ENCODE peak calls at places on chromosomes 16 and 17, in five cellular contexts. One of them, this sample, is unnamed.

GRCh38 chr17:9360610-9361571 is 214.7 kb downstream of the STX8 start:
- DNase-seq in SK-N-SH: no peak
- DNase-seq in sigmoid colon: peak; percentile 68
- DNase-seq in breast epithelium: no peak
- DNase-seq in endothelial cell of umbilical vein: no peak
- DNase-seq in this sample: no peak

GRCh38 chr17:227581-228222 is 46.3 kb upstream of the DOC2B start:
- DNase-seq in sigmoid colon: no peak
- DNase-seq in SK-N-SH: no peak
- DNase-seq in endothelial cell of umbilical vein: no peak
- DNase-seq in breast epithelium: no peak
- DNase-seq in this sample: no peak

GRCh38 chr16:79381552-79382042 is 218.9 kb downstream of the MAF start:
- DNase-seq in SK-N-SH: no peak
- DNase-seq in sigmoid colon: no peak
- DNase-seq in breast epithelium: no peak
- DNase-seq in endothelial cell of umbilical vein: no peak
- DNase-seq in this sample: no peak

GRCh38 chr16:10992797-10993196 is 48.4 kb downstream of the CLEC16A start:
- DNase-seq in endothelial cell of umbilical vein: peak; percentile 21
- DNase-seq in breast epithelium: no peak
- DNase-seq in sigmoid colon: no peak
- DNase-seq in SK-N-SH: no peak
- DNase-seq in this sample: no peak

GRCh38 chr17:38735161-38735997 is 5.2 kb downstream of the CISD3 start:
- DNase-seq in sigmoid colon: no peak
- DNase-seq in SK-N-SH: peak; percentile 92
- DNase-seq in endothelial cell of umbilical vein: no peak
- DNase-seq in breast epithelium: no peak
- DNase-seq in this sample: peak; percentile 49

GRCh38 chr17:27552467-27552779 is 78.6 kb upstream of the LGALS9 start:
- DNase-seq in sigmoid colon: no peak
- DNase-seq in breast epithelium: no peak
- DNase-seq in endothelial cell of umbilical vein: peak; percentile 49
- DNase-seq in SK-N-SH: no peak
- DNase-seq in this sample: no peak

GRCh38 chr17:39629894-39630293 is 3.1 kb downstream of the PPP1R1B start:
- DNase-seq in sigmoid colon: no peak
- DNase-seq in breast epithelium: no peak
- DNase-seq in SK-N-SH: no peak
- DNase-seq in endothelial cell of umbilical vein: no peak
- DNase-seq in this sample: peak; percentile 89

GRCh38 chr17:73628642-73629552 is 15.3 kb downstream of the SDK2 start:
- DNase-seq in SK-N-SH: no peak
- DNase-seq in sigmoid colon: no peak
- DNase-seq in endothelial cell of umbilical vein: no peak
- DNase-seq in breast epithelium: no peak
- DNase-seq in this sample: no peak

GRCh38 chr17:77542551-77543490 is 402.1 kb downstream of the SEC14L1 start:
- DNase-seq in sigmoid colon: peak; percentile 93
- DNase-seq in breast epithelium: peak; percentile 79
- DNase-seq in endothelial cell of umbilical vein: peak; percentile 71
- DNase-seq in SK-N-SH: peak; percentile 94
- DNase-seq in this sample: peak; percentile 61

GRCh38 chr17:40179923-40180659 is 2.8 kb downstream of the RAPGEFL1 start:
- DNase-seq in sigmoid colon: no peak
- DNase-seq in endothelial cell of umbilical vein: no peak
- DNase-seq in breast epithelium: no peak
- DNase-seq in SK-N-SH: no peak
- DNase-seq in this sample: no peak

GRCh38 chr16:49575352-49576172 is 202.0 kb downstream of the C16orf78 start:
- DNase-seq in SK-N-SH: no peak
- DNase-seq in endothelial cell of umbilical vein: no peak
- DNase-seq in sigmoid colon: no peak
- DNase-seq in breast epithelium: no peak
- DNase-seq in this sample: no peak

GRCh38 chr17:1852327-1852726 is 22.5 kb downstream of the RPA1 start:
- DNase-seq in SK-N-SH: no peak
- DNase-seq in breast epithelium: no peak
- DNase-seq in sigmoid colon: no peak
- DNase-seq in endothelial cell of umbilical vein: no peak
- DNase-seq in this sample: no peak

GRCh38 chr16:47657977-47658376 is 196.8 kb downstream of the PHKB start:
- DNase-seq in breast epithelium: no peak
- DNase-seq in sigmoid colon: no peak
- DNase-seq in SK-N-SH: no peak
- DNase-seq in endothelial cell of umbilical vein: no peak
- DNase-seq in this sample: no peak

GRCh38 chr16:47461598-47462266 is 601 bp downstream of the PHKB start:
- DNase-seq in endothelial cell of umbilical vein: peak; percentile 71
- DNase-seq in SK-N-SH: peak; percentile 17
- DNase-seq in breast epithelium: no peak
- DNase-seq in sigmoid colon: no peak
- DNase-seq in this sample: peak; percentile 69

GRCh38 chr17:18962494-18962815 is 10.5 kb downstream of the SLC5A10 start:
- DNase-seq in SK-N-SH: no peak
- DNase-seq in breast epithelium: no peak
- DNase-seq in sigmoid colon: no peak
- DNase-seq in endothelial cell of umbilical vein: no peak
- DNase-seq in this sample: no peak

GRCh38 chr17:13334374-13334773 is 267.4 kb downstream of the HS3ST3A1 start:
- DNase-seq in SK-N-SH: no peak
- DNase-seq in breast epithelium: no peak
- DNase-seq in endothelial cell of umbilical vein: no peak
- DNase-seq in sigmoid colon: no peak
- DNase-seq in this sample: no peak

GRCh38 chr17:1495265-1495664 is 2.8 kb upstream of the MYO1C start:
- DNase-seq in endothelial cell of umbilical vein: no peak
- DNase-seq in breast epithelium: peak; percentile 97
- DNase-seq in sigmoid colon: peak; percentile 90
- DNase-seq in SK-N-SH: no peak
- DNase-seq in this sample: no peak

GRCh38 chr16:10965440-10966039 is 21.2 kb downstream of the CLEC16A start:
- DNase-seq in endothelial cell of umbilical vein: no peak
- DNase-seq in SK-N-SH: no peak
- DNase-seq in sigmoid colon: no peak
- DNase-seq in breast epithelium: no peak
- DNase-seq in this sample: no peak

GRCh38 chr17:45747907-45748306 is 36.2 kb upstream of the CRHR1 start:
- DNase-seq in endothelial cell of umbilical vein: no peak
- DNase-seq in sigmoid colon: peak; percentile 48
- DNase-seq in breast epithelium: no peak
- DNase-seq in SK-N-SH: no peak
- DNase-seq in this sample: no peak

GRCh38 chr16:66933776-66934137 is 445 bp downstream of the CIAO2B start:
- DNase-seq in sigmoid colon: no peak
- DNase-seq in SK-N-SH: no peak
- DNase-seq in endothelial cell of umbilical vein: no peak
- DNase-seq in breast epithelium: no peak
- DNase-seq in this sample: no peak

GRCh38 chr16:31223044-31223443 is 6.1 kb upstream of the PYDC1 start:
- DNase-seq in sigmoid colon: no peak
- DNase-seq in breast epithelium: no peak
- DNase-seq in SK-N-SH: no peak
- DNase-seq in endothelial cell of umbilical vein: no peak
- DNase-seq in this sample: no peak

GRCh38 chr17:40522961-40523310 is 21.5 kb upstream of the TNS4 start:
- DNase-seq in breast epithelium: no peak
- DNase-seq in endothelial cell of umbilical vein: no peak
- DNase-seq in sigmoid colon: no peak
- DNase-seq in SK-N-SH: no peak
- DNase-seq in this sample: no peak

GRCh38 chr16:48526058-48526957 is 83.7 kb downstream of the N4BP1 start:
- DNase-seq in breast epithelium: no peak
- DNase-seq in sigmoid colon: peak; percentile 47
- DNase-seq in SK-N-SH: no peak
- DNase-seq in endothelial cell of umbilical vein: no peak
- DNase-seq in this sample: peak; percentile 17

GRCh38 chr16:12096828-12097522 is 120.4 kb downstream of the SNX29 start:
- DNase-seq in sigmoid colon: no peak
- DNase-seq in breast epithelium: no peak
- DNase-seq in SK-N-SH: no peak
- DNase-seq in endothelial cell of umbilical vein: no peak
- DNase-seq in this sample: no peak

GRCh38 chr16:12794486-12795399 is 8.9 kb downstream of the CPPED1 start:
- DNase-seq in breast epithelium: no peak
- DNase-seq in endothelial cell of umbilical vein: no peak
- DNase-seq in SK-N-SH: no peak
- DNase-seq in sigmoid colon: no peak
- DNase-seq in this sample: no peak

GRCh38 chr17:81703747-81704654 is 834 bp downstream of the MRPL12 start:
- DNase-seq in breast epithelium: no peak
- DNase-seq in sigmoid colon: no peak
- DNase-seq in endothelial cell of umbilical vein: no peak
- DNase-seq in SK-N-SH: no peak
- DNase-seq in this sample: no peak

GRCh38 chr17:34542700-34543336 is 36.6 kb upstream of the TMEM132E start:
- DNase-seq in SK-N-SH: peak; percentile 47
- DNase-seq in sigmoid colon: no peak
- DNase-seq in breast epithelium: no peak
- DNase-seq in endothelial cell of umbilical vein: peak; percentile 25
- DNase-seq in this sample: peak; percentile 38

GRCh38 chr17:27494192-27495091 is 38.2 kb downstream of the KSR1 start:
- DNase-seq in SK-N-SH: no peak
- DNase-seq in sigmoid colon: peak; percentile 83
- DNase-seq in breast epithelium: peak; percentile 85
- DNase-seq in endothelial cell of umbilical vein: peak; percentile 30
- DNase-seq in this sample: no peak

GRCh38 chr17:70804161-70804560 is 634.8 kb downstream of the KCNJ2 start:
- DNase-seq in sigmoid colon: no peak
- DNase-seq in breast epithelium: no peak
- DNase-seq in SK-N-SH: no peak
- DNase-seq in endothelial cell of umbilical vein: no peak
- DNase-seq in this sample: no peak

GRCh38 chr17:31688704-31689103 is 170.3 kb downstream of the COPRS start:
- DNase-seq in SK-N-SH: no peak
- DNase-seq in breast epithelium: no peak
- DNase-seq in endothelial cell of umbilical vein: no peak
- DNase-seq in sigmoid colon: no peak
- DNase-seq in this sample: no peak

GRCh38 chr16:89958068-89958467 is 9.5 kb downstream of the DEF8 start:
- DNase-seq in endothelial cell of umbilical vein: peak; percentile 43
- DNase-seq in breast epithelium: no peak
- DNase-seq in sigmoid colon: no peak
- DNase-seq in SK-N-SH: peak; percentile 93
- DNase-seq in this sample: peak; percentile 34

GRCh38 chr16:9235837-9236236 is 144.4 kb downstream of the HAPSTR1 start:
- DNase-seq in endothelial cell of umbilical vein: no peak
- DNase-seq in SK-N-SH: no peak
- DNase-seq in sigmoid colon: no peak
- DNase-seq in breast epithelium: no peak
- DNase-seq in this sample: no peak

GRCh38 chr17:16377804-16378400 is 3.0 kb upstream of the UBB start:
- DNase-seq in SK-N-SH: no peak
- DNase-seq in sigmoid colon: no peak
- DNase-seq in endothelial cell of umbilical vein: peak; percentile 50
- DNase-seq in breast epithelium: no peak
- DNase-seq in this sample: no peak
- TF ChIP-seq POLR2AphosphoS5 in SK-N-SH: no peak
- TF ChIP-seq POLR2AphosphoS5 in sigmoid colon: no peak
- TF ChIP-seq POLR2AphosphoS5 in endothelial cell of umbilical vein: no peak
- TF ChIP-seq POLR2AphosphoS5 in breast epithelium: no peak
- TF ChIP-seq POLR2AphosphoS5 in this sample: no peak

GRCh38 chr17:69502488-69502887 is 88.0 kb downstream of the MAP2K6 start:
- DNase-seq in breast epithelium: no peak
- DNase-seq in sigmoid colon: no peak
- DNase-seq in endothelial cell of umbilical vein: no peak
- DNase-seq in SK-N-SH: no peak
- DNase-seq in this sample: no peak
- TF ChIP-seq CTCF in breast epithelium: no peak
- TF ChIP-seq CTCF in sigmoid colon: no peak
- TF ChIP-seq CTCF in endothelial cell of umbilical vein: no peak
- TF ChIP-seq CTCF in SK-N-SH: no peak
- TF ChIP-seq CTCF in this sample: no peak

GRCh38 chr17:75239778-75240393 is 21.5 kb downstream of the GGA3 start:
- DNase-seq in sigmoid colon: no peak
- DNase-seq in breast epithelium: no peak
- DNase-seq in SK-N-SH: no peak
- DNase-seq in endothelial cell of umbilical vein: no peak
- DNase-seq in this sample: no peak
- TF ChIP-seq POLR2AphosphoS5 in sigmoid colon: no peak
- TF ChIP-seq POLR2AphosphoS5 in breast epithelium: no peak
- TF ChIP-seq POLR2AphosphoS5 in SK-N-SH: no peak
- TF ChIP-seq POLR2AphosphoS5 in endothelial cell of umbilical vein: no peak
- TF ChIP-seq POLR2AphosphoS5 in this sample: no peak

DNA sequence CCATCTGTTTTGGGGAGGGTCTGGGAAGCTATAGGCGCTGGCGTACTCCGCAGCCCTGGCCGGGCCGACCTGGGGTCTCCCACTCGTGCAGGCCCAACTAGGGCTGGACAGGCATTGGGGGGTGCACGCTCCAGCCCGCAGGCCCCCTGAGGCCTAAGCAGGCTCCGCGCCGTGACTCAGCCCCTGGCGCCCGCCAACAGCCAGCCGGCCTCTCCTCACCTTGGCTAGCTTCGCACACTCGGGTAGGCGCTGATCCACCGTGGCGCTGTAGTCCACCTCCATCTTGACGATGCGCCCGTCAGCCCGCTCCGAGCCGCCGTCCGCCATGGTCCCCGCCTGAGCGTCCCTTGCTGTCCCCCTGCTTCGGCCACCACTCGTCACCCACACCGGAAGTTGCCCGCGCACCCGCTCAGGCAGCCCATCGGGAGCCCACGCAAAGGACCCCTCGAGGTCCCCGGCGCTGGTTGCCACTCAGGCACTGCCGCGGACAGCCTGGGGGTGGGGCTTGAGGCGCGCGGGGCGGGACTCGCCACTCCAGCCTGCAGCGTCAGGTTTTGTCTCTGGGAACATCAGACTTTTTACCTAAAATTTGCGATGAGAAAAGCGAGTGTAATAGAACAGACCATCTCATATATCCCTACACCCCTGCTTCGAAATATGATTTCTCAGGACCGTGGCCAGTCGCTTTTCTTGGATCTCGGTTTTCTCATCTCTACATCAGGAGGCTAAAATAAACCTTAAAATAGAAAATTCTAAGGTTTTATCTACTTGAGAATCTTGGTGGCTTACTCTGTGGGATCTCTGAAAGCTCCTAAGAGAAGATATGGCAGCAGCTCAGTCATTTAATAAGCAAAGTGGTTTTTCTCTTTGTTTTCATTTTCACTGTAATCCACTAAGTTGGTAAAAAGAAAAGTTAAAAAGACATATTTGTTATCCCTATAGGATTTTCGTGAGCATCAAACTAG is at the start of gene PSMD12:
- DNase-seq in sigmoid colon: peak; percentile 96
- DNase-seq in endothelial cell of umbilical vein: peak; percentile 92
- DNase-seq in breast epithelium: peak; percentile 91
- DNase-seq in SK-N-SH: peak; percentile 100
- DNase-seq in this sample: peak; percentile 93
- TF ChIP-seq CTCF in sigmoid colon: no peak
- TF ChIP-seq CTCF in endothelial cell of umbilical vein: no peak
- TF ChIP-seq CTCF in breast epithelium: no peak
- TF ChIP-seq CTCF in SK-N-SH: no peak
- TF ChIP-seq CTCF in this sample: no peak

DNA sequence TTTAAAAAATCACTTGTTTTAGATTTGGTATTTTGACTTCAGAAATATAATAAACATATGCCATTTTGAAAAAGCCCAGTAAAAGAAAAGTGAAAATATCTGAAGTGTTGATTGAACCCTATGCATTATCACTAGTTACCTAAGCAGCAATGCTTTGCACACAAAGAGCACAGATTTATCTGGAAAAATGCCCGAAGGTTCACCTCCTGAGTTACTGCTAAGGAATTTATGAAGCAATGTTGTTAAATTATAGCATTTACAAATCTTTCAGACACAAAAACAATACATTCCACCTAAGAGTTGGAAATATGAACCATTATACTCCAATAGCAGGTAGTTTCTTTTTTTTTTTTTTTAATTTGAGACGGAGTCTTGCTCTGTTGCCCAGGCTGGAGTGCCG is 38.9 kb upstream of the GHDC start:
- DNase-seq in endothelial cell of umbilical vein: no peak
- DNase-seq in SK-N-SH: no peak
- DNase-seq in breast epithelium: no peak
- DNase-seq in sigmoid colon: no peak
- DNase-seq in this sample: no peak
- TF ChIP-seq POLR2AphosphoS5 in endothelial cell of umbilical vein: no peak
- TF ChIP-seq POLR2AphosphoS5 in SK-N-SH: no peak
- TF ChIP-seq POLR2AphosphoS5 in breast epithelium: no peak
- TF ChIP-seq POLR2AphosphoS5 in sigmoid colon: no peak
- TF ChIP-seq POLR2AphosphoS5 in this sample: no peak